ENCODE peak calls at places on chromosomes 16 and 17, in six cellular contexts. P, Z, Q, U, C and R are unnamed samples. For H3K9me3, the result is how much of the 10 kb centered on the place peaks cover.

GRCh38 chr16:85767569-85767968 is 16.7 kb upstream of the C16orf74 start:
- DNase-seq in P (peak), Z (peak), Q (peak), U (no peak), C (no peak), R (no peak)

GRCh38 chr17:78269893-78270490 is 38.6 kb downstream of the TMEM235 start:
- DNase-seq in P (no peak), Z (no peak), Q (no peak), U (no peak), C (peak), R (no peak)

GRCh38 chr16:1194665-1195392 is 30.2 kb downstream of the TPSG1 start:
- DNase-seq in P (no peak), Z (no peak), Q (peak), U (peak), C (no peak), R (no peak)

GRCh38 chr16:9419161-9419560 is 327.7 kb downstream of the HAPSTR1 start:
- DNase-seq in P (no peak), Z (no peak), Q (no peak), U (no peak), C (no peak), R (no peak)

GRCh38 chr17:39867084-39867890 is 715 bp upstream of the ZPBP2 start:
- DNase-seq in P (no peak), Z (no peak), Q (no peak), U (no peak), C (no peak), R (peak)

GRCh38 chr17:60139438-60140285 is 10.1 kb upstream of the CA4 start:
- DNase-seq in P (peak), Z (peak), Q (peak), U (no peak), C (peak), R (peak)

GRCh38 chr17:55536205-55536604 is 25.0 kb upstream of the SMIM36 start:
- DNase-seq in P (no peak), Z (peak), Q (no peak), U (no peak), C (no peak), R (no peak)

GRCh38 chr16:1633310-1633709 is 21.1 kb downstream of the CRAMP1 start:
- DNase-seq in P (no peak), Z (no peak), Q (no peak), U (no peak), C (no peak), R (no peak)

GRCh38 chr16:56990407-56991286 is 1.3 kb downstream of the NLRC5 start:
- DNase-seq in P (no peak), Z (no peak), Q (no peak), U (no peak), C (peak), R (no peak)

DNA sequence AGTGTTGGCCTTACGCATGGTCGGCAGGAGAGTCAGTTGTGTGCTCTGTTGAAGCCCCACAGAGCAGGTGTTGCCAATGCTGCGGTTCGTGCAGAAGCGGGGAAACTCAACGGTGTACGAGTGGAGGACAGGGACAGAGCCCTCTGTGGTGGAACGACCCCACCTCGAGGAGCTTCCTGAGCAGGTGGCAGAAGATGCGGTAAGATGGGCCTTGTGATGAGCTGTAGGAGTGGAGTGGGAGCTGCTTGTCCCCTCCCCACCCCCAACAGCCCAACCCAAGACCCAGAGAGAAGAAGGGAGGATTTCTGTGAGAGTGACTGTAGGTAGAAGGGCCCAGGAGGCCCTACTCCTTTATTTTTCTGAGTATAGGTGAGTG is 4.9 kb downstream of the CDK5RAP3 start:
- DNase-seq in P (no peak), Z (no peak), Q (no peak), U (no peak), C (no peak), R (no peak)
- H3K9me3 ChIP-seq in P (under half), Z (under half), Q (under half), U (under half), C (under half), R (under half)

GRCh38 chr16:68563631-68564366 is 24.7 kb downstream of the ZFP90 start:
- DNase-seq in P (no peak), Z (no peak), Q (no peak), U (no peak), C (no peak), R (no peak)
- H3K9me3 ChIP-seq in P (half or more), Z (half or more), Q (under half), U (half or more), C (under half), R (half or more)

GRCh38 chr17:70021726-70022125 is 53.3 kb upstream of the KCNJ16 start:
- DNase-seq in P (no peak), Z (peak), Q (no peak), U (no peak), C (no peak), R (no peak)

GRCh38 chr17:70017941-70018340 is 57.1 kb upstream of the KCNJ16 start:
- DNase-seq in P (no peak), Z (no peak), Q (no peak), U (no peak), C (no peak), R (no peak)

GRCh38 chr17:70024253-70024652 is 50.8 kb upstream of the KCNJ16 start:
- DNase-seq in P (no peak), Z (no peak), Q (no peak), U (no peak), C (no peak), R (no peak)

GRCh38 chr17:70017112-70017511 is 57.9 kb upstream of the KCNJ16 start:
- DNase-seq in P (no peak), Z (no peak), Q (no peak), U (no peak), C (no peak), R (no peak)

GRCh38 chr17:70022175-70022574 is 52.9 kb upstream of the KCNJ16 start:
- DNase-seq in P (no peak), Z (peak), Q (no peak), U (no peak), C (no peak), R (no peak)
- H3K9me3 ChIP-seq in P (under half), Z (under half), Q (under half), U (under half), C (under half), R (under half)

GRCh38 chr17:79579074-79579800 is 31.6 kb downstream of the RBFOX3 start:
- DNase-seq in P (no peak), Z (no peak), Q (no peak), U (no peak), C (no peak), R (no peak)
- H3K9me3 ChIP-seq in P (under half), Z (under half), Q (under half), U (under half), C (under half), R (under half)

DNA sequence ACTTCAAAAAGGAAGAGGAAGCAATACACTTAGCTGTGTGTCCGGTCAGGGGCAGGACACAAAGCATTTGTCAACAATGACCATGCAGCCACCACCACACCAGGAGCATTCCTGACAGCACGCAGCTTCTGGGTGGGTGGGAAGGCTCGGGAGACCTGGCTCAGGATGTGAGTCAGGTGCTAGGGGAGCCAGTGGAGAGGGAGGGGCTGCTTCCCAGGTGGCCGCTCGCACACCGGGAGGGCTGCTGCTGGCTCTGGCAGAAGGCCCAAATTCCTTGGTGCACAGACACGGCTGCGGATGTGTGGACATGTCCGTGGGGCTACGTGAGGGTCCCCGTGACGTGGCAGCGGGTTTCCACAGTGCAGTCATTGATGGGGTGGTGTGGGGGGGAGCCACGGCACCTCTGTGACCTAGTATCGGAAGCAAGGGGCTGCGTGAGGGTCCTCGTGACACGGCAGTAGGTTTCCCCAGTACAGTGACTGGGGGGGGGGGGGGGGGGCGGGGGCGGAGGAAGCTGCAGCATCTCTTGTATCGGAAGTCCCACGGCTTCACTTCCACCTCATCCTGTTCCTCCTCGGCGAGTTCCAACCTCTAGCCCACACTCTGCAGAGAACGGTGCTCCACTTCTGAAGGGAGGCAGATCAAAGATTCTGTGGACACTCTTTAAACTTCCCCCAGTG is 112.8 kb downstream of the ZNF778 start:
- DNase-seq in P (peak), Z (peak), Q (no peak), U (no peak), C (peak), R (peak)
- H3K9me3 ChIP-seq in P (under half), Z (under half), Q (under half), U (under half), C (under half), R (under half)

GRCh38 chr16:22065252-22065651 is 27.1 kb upstream of the VWA3A start:
- DNase-seq in P (no peak), Z (no peak), Q (no peak), U (no peak), C (no peak), R (no peak)
- H3K9me3 ChIP-seq in P (under half), Z (under half), Q (under half), U (under half), C (under half), R (under half)

DNA sequence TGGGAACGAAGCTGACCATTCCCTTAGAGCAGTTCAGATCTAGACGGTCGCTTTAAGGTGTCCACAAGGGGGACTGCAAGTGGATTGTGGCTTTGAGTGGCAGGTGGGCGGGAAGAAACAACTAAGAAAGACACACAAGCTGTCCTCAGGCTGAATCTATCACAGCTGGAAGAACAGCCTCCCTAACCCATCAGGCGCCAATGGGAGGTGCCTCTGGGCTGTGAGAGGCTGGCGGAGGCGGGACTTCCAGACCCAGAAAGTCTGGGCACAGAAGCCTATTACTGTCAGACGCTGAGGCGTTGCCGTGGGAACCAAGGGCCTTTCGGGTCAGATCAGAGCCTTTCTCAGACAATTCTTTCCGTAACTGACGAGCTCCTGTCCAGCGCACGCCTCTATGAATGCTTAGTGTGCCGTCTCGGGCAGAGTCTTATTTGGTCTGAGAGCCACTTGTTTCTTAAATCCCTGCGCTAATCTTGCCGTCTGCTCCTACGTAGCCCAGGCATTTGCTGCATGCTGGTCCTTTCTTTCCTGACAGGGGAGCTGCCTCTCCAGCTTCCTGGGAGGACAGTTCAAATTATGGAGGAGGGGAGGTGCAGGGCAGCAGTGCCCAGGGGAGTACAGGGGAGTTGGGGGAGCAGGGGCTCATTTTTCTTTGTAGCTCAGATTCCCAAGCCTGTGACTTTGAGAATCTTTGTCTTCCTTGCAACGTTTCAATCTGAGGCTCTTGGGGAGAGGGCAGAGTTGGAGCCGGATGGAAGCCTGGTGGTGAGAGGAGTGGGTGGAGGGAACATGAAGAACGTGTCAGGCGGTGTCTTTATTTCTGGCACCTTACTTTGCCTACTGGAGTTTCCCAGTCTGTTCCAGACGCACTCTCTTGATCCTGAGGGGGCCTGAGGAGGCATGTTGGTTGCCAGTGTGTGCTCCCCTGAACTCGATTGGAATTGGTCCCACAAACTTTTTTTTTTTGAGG is 618.7 kb downstream of the KCNJ18 start:
- DNase-seq in P (peak), Z (no peak), Q (peak), U (no peak), C (no peak), R (no peak)
- H3K9me3 ChIP-seq in P (under half), Z (under half), Q (under half), U (under half), C (under half), R (under half)

GRCh38 chr16:78973041-78973440 is 627.5 kb downstream of the MAF start:
- DNase-seq in P (no peak), Z (no peak), Q (no peak), U (no peak), C (no peak), R (no peak)

GRCh38 chr16:78980825-78981224 is 619.7 kb downstream of the MAF start:
- DNase-seq in P (no peak), Z (no peak), Q (no peak), U (no peak), C (no peak), R (no peak)

GRCh38 chr16:78970650-78971049 is 629.9 kb downstream of the MAF start:
- DNase-seq in P (no peak), Z (no peak), Q (no peak), U (no peak), C (no peak), R (no peak)

GRCh38 chr16:78976212-78976611 is 624.3 kb downstream of the MAF start:
- DNase-seq in P (no peak), Z (no peak), Q (no peak), U (no peak), C (no peak), R (no peak)
- H3K9me3 ChIP-seq in P (under half), Z (under half), Q (under half), U (under half), C (under half), R (under half)

GRCh38 chr17:9907131-9907530 is 2.1 kb upstream of the RCVRN start:
- DNase-seq in P (no peak), Z (no peak), Q (no peak), U (no peak), C (no peak), R (no peak)
- H3K9me3 ChIP-seq in P (under half), Z (under half), Q (under half), U (under half), C (under half), R (under half)